ENCODE peak calls at places on chromosome 4, in eight cellular contexts. C is right lobe of liver, E is lower leg skin, M is tibial nerve, U is transverse colon, G is GM12878, K is A549, T is body of pancreas. R is an unnamed sample.
A peak's percentile ranks its signal among the peaks of the same experiment; 100 is the strongest.

GRCh38 chr4:87745058-87745842 is 54.1 kb upstream of the IBSP start:
- DNase-seq in E (no peak), U (no peak), C (no peak), M (no peak), K (no peak), G (no peak), T (no peak), R (no peak)

GRCh38 chr4:86302242-86302641 is 57.6 kb downstream of the MAPK10 start:
- DNase-seq in E (no peak), M (no peak), U (peak; percentile 16), T (peak; percentile 71), G (no peak), C (no peak), K (no peak), R (peak; percentile 48)

GRCh38 chr4:44538534-44538933 is 89.9 kb upstream of the KCTD8 start:
- DNase-seq in M (no peak), T (no peak), U (no peak), E (no peak), K (no peak), C (no peak), G (no peak), R (no peak)

GRCh38 chr4:69096810-69097209 is 536 bp downstream of the UGT2B7 start:
- DNase-seq in U (no peak), C (no peak), G (no peak), K (no peak), M (no peak), T (peak; percentile 56), E (no peak), R (no peak)

GRCh38 chr4:80446248-80446647 is 110.7 kb downstream of the CFAP299 start:
- DNase-seq in C (no peak), K (no peak), U (no peak), M (no peak), E (no peak), G (no peak), T (no peak), R (no peak)

GRCh38 chr4:140115140-140115539 is 38.8 kb downstream of the MAML3 start:
- DNase-seq in E (no peak), U (no peak), C (no peak), M (no peak), T (no peak), K (no peak), G (no peak), R (no peak)

GRCh38 chr4:26862381-26862915 is 1.8 kb downstream of the STIM2 start:
- DNase-seq in U (no peak), G (no peak), K (no peak), E (no peak), T (no peak), M (no peak), C (no peak), R (no peak)

GRCh38 chr4:133146574-133147198 is 2.4 kb upstream of the PCDH10 start:
- DNase-seq in M (no peak), T (no peak), K (no peak), G (no peak), E (peak; percentile 75), C (no peak), U (no peak), R (no peak)

GRCh38 chr4:4327652-4328121 is 37.6 kb downstream of the ZBTB49 start:
- DNase-seq in M (no peak), K (peak; percentile 10), C (peak; percentile 49), E (peak; percentile 77), U (no peak), T (peak; percentile 15), G (no peak), R (peak; percentile 42)

GRCh38 chr4:30725562-30725961 is 5.4 kb downstream of the PCDH7 start:
- DNase-seq in T (no peak), C (no peak), E (no peak), U (no peak), M (no peak), K (no peak), G (no peak), R (no peak)

GRCh38 chr4:121370729-121371325 is 10.0 kb downstream of the QRFPR start:
- DNase-seq in G (no peak), C (no peak), K (no peak), T (peak; percentile 44), U (peak; percentile 11), M (peak; percentile 86), E (no peak), R (peak; percentile 56)

GRCh38 chr4:102759835-102760644 is 728 bp downstream of the MANBA start:
- DNase-seq in E (no peak), T (peak; percentile 77), C (no peak), G (peak; percentile 40), M (peak; percentile 41), K (peak; percentile 21), U (peak; percentile 28), R (peak; percentile 71)

GRCh38 chr4:123284166-123284565 is 112.4 kb upstream of the SPRY1 start:
- DNase-seq in E (no peak), C (no peak), U (no peak), K (no peak), G (no peak), T (no peak), M (no peak), R (no peak)

GRCh38 chr4:144463896-144464295 is 182.1 kb upstream of the HHIP start:
- DNase-seq in E (no peak), C (no peak), M (no peak), K (no peak), G (no peak), U (no peak), T (no peak), R (no peak)

GRCh38 chr4:3711183-3712111 is 54.7 kb upstream of the ADRA2C start:
- DNase-seq in U (no peak), T (no peak), C (peak; percentile 8), M (no peak), E (no peak), K (no peak), G (no peak), R (no peak)

GRCh38 chr4:66252291-66252690 is 582.0 kb upstream of the EPHA5 start:
- DNase-seq in C (no peak), T (no peak), G (no peak), U (no peak), E (no peak), M (no peak), K (no peak), R (no peak)
- TF ChIP-seq CTCF in C (no peak), T (no peak), G (no peak), U (no peak), E (no peak), M (no peak), K (no peak), R (no peak)

GRCh38 chr4:172895699-172896098 is 272.9 kb upstream of the GALNT7 start:
- DNase-seq in M (no peak), C (no peak), E (no peak), U (no peak), K (no peak), G (no peak), T (no peak), R (no peak)
- TF ChIP-seq POLR2A in M (no peak), C (no peak), E (no peak), U (no peak), K (no peak), G (no peak), T (no peak), R (no peak)

DNA sequence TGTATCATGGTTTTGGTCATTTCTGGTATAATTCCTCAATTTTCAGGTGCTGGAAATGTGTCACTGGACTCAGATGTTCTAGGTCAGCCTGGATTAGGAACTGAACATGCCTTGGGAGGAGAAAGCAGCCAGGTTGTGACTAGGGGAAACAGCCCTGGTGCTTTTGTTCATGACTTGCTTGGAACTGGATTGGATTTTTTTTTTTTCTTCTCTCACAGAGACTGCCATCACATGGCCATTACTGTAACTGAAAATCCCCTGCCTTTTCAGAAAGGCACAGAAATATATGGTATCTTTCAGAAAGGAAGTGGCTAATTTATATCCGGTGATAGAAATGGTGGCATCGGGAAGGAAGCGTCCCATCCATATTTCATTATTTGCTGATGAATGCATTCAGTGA is 34.6 kb downstream of the SEPTIN11 start:
- DNase-seq in C (no peak), T (no peak), G (peak; percentile 40), K (no peak), U (no peak), M (no peak), E (no peak), R (no peak)
- TF ChIP-seq CTCF in C (peak; percentile 36), T (no peak), G (peak; percentile 40), K (peak; percentile 20), U (peak; percentile 21), M (no peak), E (no peak), R (no peak)

DNA sequence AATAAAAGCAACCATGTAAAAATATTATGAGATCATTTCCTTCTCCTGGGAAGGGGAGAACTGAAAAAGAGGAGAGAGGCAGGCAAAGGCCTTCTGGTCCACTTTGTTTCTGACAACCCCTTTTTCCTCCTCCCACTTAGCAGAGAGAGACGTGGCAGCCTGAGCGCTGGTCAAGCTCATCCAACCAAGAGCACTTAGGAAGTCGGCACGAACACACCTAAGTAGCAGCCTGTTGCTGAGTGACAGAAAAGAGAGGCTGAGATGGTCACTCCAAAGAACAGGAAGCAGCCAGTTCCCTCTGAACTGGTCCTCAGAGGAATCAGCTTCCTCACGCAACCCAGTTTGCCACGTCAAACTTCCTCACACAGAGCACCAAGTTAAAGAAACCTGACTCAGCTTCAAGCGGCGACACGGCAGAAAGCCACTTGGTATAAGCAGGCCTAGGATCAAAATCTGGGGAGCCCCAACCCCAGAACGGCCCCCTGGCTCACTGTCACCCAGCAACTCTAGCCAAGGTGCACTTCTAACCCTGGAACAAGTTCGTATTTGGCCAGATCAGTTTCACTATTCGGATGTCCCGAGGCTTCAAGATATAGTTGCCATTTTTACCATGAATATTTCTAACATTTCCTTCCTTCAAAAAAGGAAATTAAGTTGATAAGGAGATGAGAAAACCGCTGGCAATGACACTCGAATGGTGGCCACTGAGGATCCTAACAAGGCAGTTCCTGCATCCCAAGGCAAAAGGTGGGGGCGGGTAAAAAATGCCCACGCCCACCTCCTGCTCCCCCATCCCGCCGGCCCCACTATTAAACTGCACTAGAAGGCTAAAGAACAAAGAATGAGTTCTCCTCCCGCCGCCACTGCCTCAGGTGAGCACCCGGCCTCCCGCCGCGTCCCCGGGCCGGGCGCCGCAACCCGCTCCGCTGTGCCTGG is 698 bp downstream of the SEC24D start:
- DNase-seq in U (peak; percentile 70), G (peak; percentile 62), C (peak; percentile 63), T (peak; percentile 87), E (peak; percentile 92), M (peak; percentile 68), K (peak; percentile 25), R (peak; percentile 68)
- TF ChIP-seq POLR2A in U (peak; percentile 45), G (peak; percentile 79), C (peak; percentile 83), T (peak; percentile 81), E (no peak), M (peak; percentile 52), K (no peak), R (peak; percentile 26)